ENCODE peak calls at places on chromosomes 4 and X, in four cellular contexts. X, L, O and A are unnamed samples.

GRCh38 chr4:86910820-86911684 is 18.8 kb upstream of the C4orf36 start:
- DNase-seq in L (no peak), X (no peak), O (no peak), A (no peak)

GRCh38 chr4:115969756-115970155 is 856.3 kb upstream of the NDST4 start:
- DNase-seq in X (no peak), L (no peak), O (no peak), A (no peak)

GRCh38 chr4:168654206-168655174 is 157.6 kb downstream of the PALLD start:
- DNase-seq in O (no peak), X (no peak), L (no peak), A (no peak)

GRCh38 chrX:19811807-19812604 is 75.4 kb downstream of the SH3KBP1 start:
- DNase-seq in X (no peak), L (no peak), O (peak; percentile 12), A (no peak)

GRCh38 chrX:23334871-23335599 is 386 bp downstream of the PTCHD1 start:
- DNase-seq in X (peak; percentile 27), L (no peak), O (no peak), A (no peak)

GRCh38 chrX:107025538-107025937 is 25.5 kb upstream of the MORC4 start:
- DNase-seq in L (peak; percentile 58), X (peak; percentile 39), O (no peak), A (peak; percentile 4)

GRCh38 chr4:10111067-10111801 is 5.4 kb downstream of the WDR1 start:
- DNase-seq in L (peak; percentile 55), O (no peak), X (no peak), A (no peak)

GRCh38 chr4:73964862-73965611 is 16.8 kb downstream of the PF4 start:
- DNase-seq in O (no peak), X (peak; percentile 41), L (no peak), A (no peak)

GRCh38 chrX:73028876-73029275 is 26.1 kb downstream of the PABPC1L2B start:
- DNase-seq in X (no peak), L (no peak), O (no peak), A (no peak)

GRCh38 chrX:72620550-72621145 is 48.0 kb upstream of the HDAC8 start:
- DNase-seq in L (peak; percentile 69), X (peak; percentile 73), O (peak; percentile 65), A (peak; percentile 25)

GRCh38 chrX:119753639-119754257 is 4.6 kb upstream of the SOWAHD start:
- DNase-seq in X (peak; percentile 34), L (peak; percentile 90), O (no peak), A (peak; percentile 5)

GRCh38 chr4:185754961-185755360 is 57.0 kb downstream of the SORBS2 start:
- DNase-seq in O (no peak), X (no peak), L (no peak), A (no peak)

GRCh38 chrX:38868941-38869378 is 67.7 kb downstream of the MID1IP1 start:
- DNase-seq in O (no peak), X (no peak), L (no peak), A (no peak)

GRCh38 chrX:38212246-38212645 is 8.4 kb downstream of the SRPX start:
- DNase-seq in O (no peak), X (no peak), L (no peak), A (no peak)

GRCh38 chr4:3123201-3123671 is 48.8 kb downstream of the HTT start:
- DNase-seq in L (no peak), O (no peak), X (peak; percentile 26), A (no peak)

GRCh38 chrX:51931761-51932160 is 38.3 kb downstream of the MAGED1 start:
- DNase-seq in X (no peak), L (no peak), O (no peak), A (no peak)

GRCh38 chr4:797066-797465 is 28.9 kb downstream of the CPLX1 start:
- DNase-seq in O (no peak), L (no peak), X (no peak), A (no peak)

GRCh38 chr4:43843501-43843900 is 605.1 kb downstream of the KCTD8 start:
- DNase-seq in X (peak; percentile 34), L (no peak), O (no peak), A (peak; percentile 22)

GRCh38 chr4:139453041-139453370 is 915 bp upstream of the RAB33B start:
- DNase-seq in L (peak; percentile 90), O (peak; percentile 72), X (peak; percentile 86), A (peak; percentile 93)

GRCh38 chrX:38175140-38175539 is 45.5 kb downstream of the SRPX start:
- DNase-seq in L (no peak), X (peak; percentile 53), O (no peak), A (peak; percentile 40)

GRCh38 chr4:68963389-68963788 is 11.8 kb upstream of the UGT2A3 start:
- DNase-seq in O (peak; percentile 60), X (peak; percentile 36), L (no peak), A (peak; percentile 85)

GRCh38 chr4:79340568-79340967 is 14.7 kb upstream of the NAA11 start:
- DNase-seq in L (no peak), O (no peak), X (no peak), A (no peak)